ENCODE peak calls at places on chromosome 21, in ten cellular contexts. Z is ureter; Y is WTC11; G is GM19239; U is GM06990; W is stimulated activated CD8-positive, alpha-beta memory T cell treated with anti-CD3 and anti-CD28 coated beads, Interleukin-15, amount 100 ng/mL, for 1 hour; Q is activated CD4-positive, alpha-beta T cell treated with anti-CD3 and anti-CD28 coated beads, Interleukin-2, amount 50 U/mL, for 24 hours; M is HEK293T; T is sciatic nerve; O is iris pigment epithelial cell. A is an unnamed sample.

GRCh38 chr21:34358866-34359265 is 4.9 kb upstream of the KCNE2 start:
- DNase-seq in Z (no peak), Y (no peak), G (no peak), U (no peak), W (no peak), Q (no peak), M (no peak), T (no peak), O (no peak), A (no peak)

GRCh38 chr21:14553422-14553821 is 7.3 kb upstream of the SAMSN1 start:
- DNase-seq in Z (no peak), Y (no peak), G (no peak), U (no peak), W (no peak), Q (no peak), M (no peak), T (no peak), O (no peak), A (no peak)

GRCh38 chr21:36661511-36662309 is 37.2 kb upstream of the SIM2 start:
- DNase-seq in Z (no peak), Y (peak), G (no peak), U (no peak), W (no peak), Q (no peak), M (peak), T (no peak), O (peak), A (no peak)

GRCh38 chr21:44763451-44764318 is 37.9 kb downstream of the UBE2G2 start:
- DNase-seq in Z (no peak), Y (no peak), G (no peak), U (no peak), W (no peak), Q (no peak), M (no peak), T (no peak), O (no peak), A (no peak)

GRCh38 chr21:39321424-39321823 is 8.0 kb upstream of the BRWD1 start:
- DNase-seq in Z (no peak), Y (no peak), G (no peak), U (no peak), W (no peak), Q (no peak), M (no peak), T (no peak), O (no peak), A (no peak)

GRCh38 chr21:36693144-36694040 is 5.5 kb upstream of the SIM2 start:
- DNase-seq in Z (no peak), Y (peak), G (no peak), U (no peak), W (no peak), Q (no peak), M (no peak), T (no peak), O (no peak), A (no peak)

GRCh38 chr21:36127250-36127904 is 7.5 kb upstream of the CBR3 start:
- DNase-seq in Z (no peak), Y (no peak), G (no peak), U (no peak), W (no peak), Q (no peak), M (no peak), T (no peak), O (no peak), A (no peak)

GRCh38 chr21:44000360-44000759 is 11.7 kb upstream of the TRAPPC10 start:
- DNase-seq in Z (no peak), Y (no peak), G (no peak), U (no peak), W (no peak), Q (no peak), M (no peak), T (no peak), O (no peak), A (no peak)

GRCh38 chr21:36874665-36875064 is 91.8 kb downstream of the HLCS start:
- DNase-seq in Z (no peak), Y (no peak), G (no peak), U (no peak), W (no peak), Q (no peak), M (no peak), T (no peak), O (no peak), A (no peak)

GRCh38 chr21:43300496-43301423 is 126.2 kb downstream of the SIK1 start:
- DNase-seq in Z (no peak), Y (no peak), G (no peak), U (no peak), W (no peak), Q (no peak), M (no peak), T (peak), O (no peak), A (no peak)

GRCh38 chr21:17391811-17392340 is 121.0 kb upstream of the CXADR start:
- DNase-seq in Z (no peak), Y (no peak), G (no peak), U (no peak), W (no peak), Q (no peak), M (no peak), T (no peak), O (no peak), A (no peak)

GRCh38 chr21:44878053-44878982 is 4.8 kb upstream of the PTTG1IP start:
- DNase-seq in Z (no peak), Y (no peak), G (no peak), U (no peak), W (no peak), Q (no peak), M (no peak), T (no peak), O (peak), A (no peak)

A was measured in central memory CD4-positive, alpha-beta T cell.